ENCODE peak calls at places on chromosomes 2 and 18, in four cellular contexts. I, R, K and A are unnamed samples. For H3K4me1, the result is how much of the 10 kb centered on the place peaks cover.

GRCh38 chr2:20106746-20107145 is 55.3 kb upstream of the LAPTM4A start:
- DNase-seq in I (peak), R (peak), K (peak), A (no peak)

GRCh38 chr2:55357907-55358306 is 61.7 kb downstream of the CCDC88A start:
- DNase-seq in I (no peak), R (no peak), K (no peak), A (peak)

GRCh38 chr2:241941691-241942301 is 72.3 kb downstream of the RTP5 start:
- DNase-seq in I (no peak), R (no peak), K (no peak), A (no peak)

GRCh38 chr2:105072039-105072438 is 34.2 kb downstream of the MRPS9 start:
- DNase-seq in I (peak), R (no peak), K (no peak), A (no peak)

GRCh38 chr18:31447530-31448191 is at the start of gene DSG3:
- DNase-seq in I (no peak), R (no peak), K (no peak), A (no peak)

GRCh38 chr2:236887519-236887918 is 198.2 kb upstream of the COPS8 start:
- DNase-seq in I (no peak), R (no peak), K (peak), A (no peak)

GRCh38 chr2:43542285-43542933 is 53.4 kb downstream of the THADA start:
- DNase-seq in I (no peak), R (no peak), K (peak), A (peak)

GRCh38 chr2:69645026-69645425 is 1.5 kb upstream of the AAK1 start:
- DNase-seq in I (peak), R (no peak), K (no peak), A (no peak)

GRCh38 chr2:60530228-60530627 is 23.2 kb downstream of the BCL11A start:
- DNase-seq in I (no peak), R (peak), K (peak), A (no peak)

GRCh38 chr2:143830476-143830875 is 689.4 kb downstream of the ZEB2 start:
- DNase-seq in I (no peak), R (no peak), K (no peak), A (no peak)

GRCh38 chr2:207765960-207766582 is 3.6 kb downstream of the FZD5 start:
- DNase-seq in I (no peak), R (no peak), K (no peak), A (no peak)
- H3K4me1 ChIP-seq in I (under half), R (half or more), K (under half), A (under half)

GRCh38 chr18:58604301-58604700 is 24.6 kb downstream of the ALPK2 start:
- DNase-seq in I (no peak), R (no peak), K (no peak), A (no peak)
- H3K27ac ChIP-seq in I (no peak), R (no peak), K (no peak), A (no peak)

GRCh38 chr2:23519334-23519651 is 134.3 kb downstream of the KLHL29 start:
- DNase-seq in I (no peak), R (no peak), K (no peak), A (no peak)
- H3K4me1 ChIP-seq in I (under half), R (under half), K (under half), A (under half)

GRCh38 chr2:240898108-240898730 is 2.3 kb upstream of the MAB21L4 start:
- DNase-seq in I (no peak), R (no peak), K (no peak), A (no peak)
- H3K27ac ChIP-seq in I (no peak), R (no peak), K (no peak), A (no peak)

GRCh38 chr2:161134547-161135518 is 25.4 kb upstream of the TANK start:
- DNase-seq in I (no peak), R (peak), K (no peak), A (peak)
- H3K4me1 ChIP-seq in I (under half), R (under half), K (under half), A (under half)

DNA sequence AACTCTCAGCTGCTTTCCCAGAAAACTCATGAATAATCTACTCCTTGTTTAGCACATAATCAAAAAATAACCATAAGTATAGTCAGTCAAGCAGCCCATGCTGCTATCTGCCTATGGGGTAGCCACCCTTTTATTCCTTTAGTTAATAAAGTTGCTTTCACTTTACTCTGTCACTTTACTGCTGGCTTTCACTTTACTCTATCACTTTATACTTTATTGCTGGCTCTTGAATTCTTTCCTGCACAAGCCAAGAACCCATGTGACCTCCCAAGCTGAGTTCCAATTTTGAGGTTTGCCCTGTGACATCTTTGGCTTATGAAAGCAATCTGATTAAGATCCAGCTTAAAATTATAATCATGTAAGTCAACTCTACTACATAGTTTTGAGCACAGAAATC is 288.1 kb downstream of the PDE11A start:
- DNase-seq in I (no peak), R (no peak), K (no peak), A (no peak)
- H3K27ac ChIP-seq in I (no peak), R (no peak), K (no peak), A (no peak)

GRCh38 chr2:235857613-235858012 is 310.6 kb downstream of the GBX2 start:
- DNase-seq in I (no peak), R (no peak), K (no peak), A (no peak)

GRCh38 chr2:235855011-235855410 is 313.2 kb downstream of the GBX2 start:
- DNase-seq in I (no peak), R (no peak), K (no peak), A (no peak)

GRCh38 chr2:235854276-235854675 is 313.9 kb downstream of the GBX2 start:
- DNase-seq in I (no peak), R (no peak), K (no peak), A (no peak)

GRCh38 chr2:235856820-235857185 is 311.4 kb downstream of the GBX2 start:
- DNase-seq in I (no peak), R (no peak), K (no peak), A (no peak)

GRCh38 chr2:235856151-235856819 is 311.9 kb downstream of the GBX2 start:
- DNase-seq in I (no peak), R (no peak), K (no peak), A (no peak)
- H3K4me1 ChIP-seq in I (under half), R (under half), K (under half), A (under half)